ENCODE peak calls at places on chromosomes 11 and 22, in seven cellular contexts. S, K, H, D, I, J and G are unnamed samples.
A peak's percentile ranks its signal among the peaks of the same experiment; 100 is the strongest.

GRCh38 chr11:27998552-27998951 is 109.4 kb downstream of the KIF18A start:
- DNase-seq in J (no peak), I (no peak), D (no peak), K (no peak), H (no peak), S (no peak), G (no peak)

GRCh38 chr11:18012314-18012905 is 437 bp downstream of the SERGEF start:
- DNase-seq in H (peak; percentile 17), D (peak; percentile 57), I (no peak), S (peak; percentile 30), J (peak; percentile 24), K (no peak), G (no peak)

GRCh38 chr11:123429336-123429735 is 733 bp upstream of the GRAMD1B start:
- DNase-seq in J (peak; percentile 70), K (no peak), I (no peak), D (no peak), S (no peak), H (peak; percentile 58), G (no peak)

GRCh38 chr22:28172948-28173360 is 253.9 kb upstream of the PITPNB start:
- DNase-seq in D (no peak), J (peak; percentile 23), S (no peak), K (no peak), H (no peak), I (no peak), G (no peak)

GRCh38 chr22:19873960-19874306 is 19.3 kb upstream of the GNB1L start:
- DNase-seq in D (no peak), S (no peak), I (no peak), H (no peak), K (no peak), J (no peak), G (no peak)

GRCh38 chr11:1292644-1293618 is 16.5 kb downstream of the TOLLIP start:
- DNase-seq in S (no peak), H (no peak), I (no peak), D (no peak), K (no peak), J (no peak), G (peak; percentile 1)

GRCh38 chr11:65790104-65790901 is 3.4 kb downstream of the OVOL1 start:
- DNase-seq in H (no peak), I (no peak), K (no peak), D (peak; percentile 26), S (no peak), J (no peak), G (no peak)

GRCh38 chr11:83721286-83721685 is 435.1 kb upstream of the CCDC90B start:
- DNase-seq in D (no peak), I (no peak), S (no peak), J (no peak), K (no peak), H (peak; percentile 43), G (no peak)

GRCh38 chr11:65496304-65497140 is 2.3 kb upstream of the MALAT1 start:
- DNase-seq in S (no peak), I (no peak), D (no peak), H (peak; percentile 89), J (peak; percentile 48), K (no peak), G (peak; percentile 27)

GRCh38 chr11:122105009-122105828 is 10.8 kb downstream of the BLID start:
- DNase-seq in D (peak; percentile 35), I (no peak), S (no peak), K (no peak), H (no peak), J (peak; percentile 73), G (no peak)

GRCh38 chr11:72869845-72870244 is 55.6 kb downstream of the ATG16L2 start:
- DNase-seq in H (no peak), S (no peak), D (no peak), I (no peak), K (no peak), J (no peak), G (no peak)

GRCh38 chr11:106642331-106642730 is 375.9 kb downstream of the GUCY1A2 start:
- DNase-seq in D (no peak), J (peak; percentile 34), K (no peak), S (no peak), I (no peak), H (peak; percentile 37), G (no peak)

GRCh38 chr11:65423516-65424199 is 1.1 kb downstream of the NEAT1 start:
- DNase-seq in I (no peak), J (peak; percentile 29), H (peak; percentile 28), D (no peak), K (no peak), S (no peak), G (no peak)

GRCh38 chr11:23359297-23359696 is 499.0 kb upstream of the CCDC179 start:
- DNase-seq in J (peak; percentile 95), D (no peak), K (no peak), H (peak; percentile 93), I (no peak), S (no peak), G (no peak)

GRCh38 chr22:30305519-30305905 is 16.2 kb upstream of the CASTOR1 start:
- DNase-seq in K (no peak), J (no peak), I (peak; percentile 24), H (peak; percentile 42), S (peak; percentile 69), D (no peak), G (no peak)

GRCh38 chr22:50569896-50570535 is 7.3 kb upstream of the SYCE3 start:
- DNase-seq in S (no peak), H (no peak), D (no peak), K (no peak), J (no peak), I (no peak), G (no peak)

GRCh38 chr11:104897891-104898684 is at the start of gene CASP12:
- DNase-seq in K (no peak), D (no peak), I (peak; percentile 7), S (peak; percentile 19), J (no peak), H (no peak), G (no peak)

GRCh38 chr22:20438066-20438677 is 547 bp upstream of the SCARF2 start:
- DNase-seq in S (no peak), I (no peak), K (no peak), J (peak; percentile 64), D (peak; percentile 57), H (no peak), G (no peak)

GRCh38 chr11:4454031-4454430 is 4.9 kb downstream of the OR52K2 start:
- DNase-seq in J (no peak), S (no peak), H (no peak), I (no peak), K (no peak), D (no peak), G (no peak)

GRCh38 chr11:1072821-1073231 is 1.8 kb upstream of the MUC2 start:
- DNase-seq in H (no peak), I (no peak), J (no peak), D (no peak), S (no peak), K (no peak), G (no peak)

GRCh38 chr11:117825538-117826359 is 1.2 kb upstream of the FXYD2 start:
- DNase-seq in J (no peak), I (no peak), D (peak; percentile 15), H (no peak), K (no peak), S (no peak), G (no peak)

GRCh38 chr11:134725939-134726639 is 314.0 kb upstream of the B3GAT1 start:
- DNase-seq in J (no peak), D (peak; percentile 71), I (peak; percentile 30), S (no peak), K (no peak), H (no peak), G (peak; percentile 33)

GRCh38 chr11:93784935-93785360 is 866 bp downstream of the MED17 start:
- DNase-seq in D (no peak), I (no peak), H (no peak), S (peak; percentile 24), J (peak; percentile 18), K (no peak), G (no peak)

DNA sequence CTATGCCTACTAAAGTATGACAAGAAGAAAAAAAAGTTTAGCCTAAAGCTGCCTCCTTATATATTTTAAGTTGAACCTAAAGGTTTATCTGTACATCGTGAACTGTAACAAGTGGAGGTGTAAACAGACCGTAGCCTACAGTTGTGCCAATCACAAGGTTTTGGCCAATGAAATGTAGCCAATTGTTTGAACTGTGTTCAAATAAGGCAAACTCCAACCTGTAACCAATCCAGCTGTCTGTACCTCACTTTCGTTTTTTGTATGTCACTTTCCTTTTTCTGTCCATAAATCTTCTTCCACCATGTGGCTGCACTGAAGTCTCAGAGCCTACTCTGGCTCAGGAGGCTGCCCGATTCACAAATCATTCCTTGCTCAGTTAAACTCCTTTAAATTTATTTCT is 6.8 kb upstream of the EI24 start:
- DNase-seq in H (no peak), I (no peak), S (no peak), K (no peak), D (no peak), J (no peak), G (no peak)
- TF ChIP-seq CTCF in H (no peak), I (no peak), S (no peak), K (no peak), D (no peak), J (no peak), G (no peak)

DNA sequence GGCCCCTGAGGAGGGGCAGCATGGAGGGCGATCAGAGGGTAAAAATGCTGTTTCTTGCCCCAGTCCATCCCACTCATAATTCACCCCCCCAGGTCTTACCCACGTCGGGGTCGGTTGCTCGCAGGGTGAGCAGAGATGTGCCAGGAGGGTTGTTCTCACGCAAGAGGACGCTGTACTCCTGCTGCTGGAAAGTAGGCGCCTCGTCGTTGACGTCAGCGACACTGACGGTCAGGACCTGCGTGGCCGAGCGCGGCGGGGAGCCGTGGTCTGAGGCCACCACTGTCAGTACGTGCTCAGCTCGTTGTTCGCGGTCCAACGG is 10.3 kb upstream of the TPP1 start:
- DNase-seq in J (no peak), I (no peak), K (no peak), H (no peak), D (no peak), S (no peak), G (no peak)
- TF ChIP-seq CTCF in J (no peak), I (no peak), K (no peak), H (no peak), D (no peak), S (no peak), G (no peak)

GRCh38 chr11:24637520-24637919 is 140.7 kb downstream of the LUZP2 start:
- DNase-seq in S (no peak), H (no peak), D (peak; percentile 23), I (no peak), J (no peak), K (no peak), G (no peak)

GRCh38 chr11:24645563-24645962 is 148.7 kb downstream of the LUZP2 start:
- DNase-seq in H (no peak), S (no peak), J (no peak), I (no peak), D (no peak), K (no peak), G (no peak)

DNA sequence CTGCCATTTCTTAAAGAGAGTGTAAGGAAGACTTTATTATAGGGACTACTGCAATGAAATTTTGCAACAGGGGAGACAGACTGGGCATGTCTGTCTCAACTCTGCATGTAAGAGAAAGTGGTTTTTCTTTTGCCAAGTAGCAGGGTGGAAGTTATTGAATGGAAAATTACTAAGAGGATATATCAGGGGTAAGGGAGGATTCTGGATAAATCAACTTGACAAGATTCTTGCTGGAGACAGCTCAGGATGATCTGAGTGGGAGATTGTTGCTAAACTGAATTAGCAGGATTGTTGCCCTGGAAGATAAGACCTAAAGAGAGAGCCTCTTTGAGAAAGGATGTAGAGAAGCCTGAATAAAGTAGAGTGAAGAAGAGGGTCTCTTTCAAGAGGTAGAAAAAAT is 145.8 kb downstream of the LUZP2 start:
- DNase-seq in H (no peak), D (no peak), I (no peak), J (no peak), K (no peak), S (no peak), G (no peak)
- TF ChIP-seq CTCF in H (no peak), D (no peak), I (no peak), J (no peak), K (no peak), S (no peak), G (no peak)

GRCh38 chr11:120554771-120555432 is 43.4 kb downstream of the GRIK4 start:
- DNase-seq in K (no peak), S (no peak), H (no peak), I (no peak), D (peak; percentile 62), J (peak; percentile 39), G (no peak)
- TF ChIP-seq CTCF in K (no peak), S (no peak), H (no peak), I (no peak), D (no peak), J (no peak), G (no peak)